ENCODE peak calls at places on chromosome 6, in eight cellular contexts. K is effector memory CD4-positive, alpha-beta T cell; E is CD4-positive, CD25-positive, alpha-beta regulatory T cell; W is heart left ventricle; C is neuronal stem cell; S is cardiac muscle cell; B is CD8-positive, alpha-beta memory T cell; J is breast epithelium. G is an unnamed sample.

GRCh38 chr6:114240800-114241199 is 102.0 kb downstream of the HS3ST5 start:
- DNase-seq in K (no peak), E (no peak), W (no peak), C (no peak), S (no peak), B (no peak), J (no peak), G (no peak)

GRCh38 chr6:225121-225721 is 67.1 kb upstream of the DUSP22 start:
- DNase-seq in K (no peak), E (no peak), W (no peak), C (no peak), S (no peak), B (peak), J (peak), G (peak)

GRCh38 chr6:42735976-42736375 is 9.9 kb downstream of the TBCC start:
- DNase-seq in K (no peak), E (no peak), W (no peak), C (no peak), S (no peak), B (no peak), J (no peak), G (no peak)

GRCh38 chr6:102995491-102995890 is 1602.0 kb downstream of the GRIK2 start:
- DNase-seq in K (no peak), E (no peak), W (no peak), C (no peak), S (no peak), B (no peak), J (no peak), G (no peak)

GRCh38 chr6:56849876-56850275 is 105.0 kb upstream of the BEND6 start:
- DNase-seq in K (no peak), E (no peak), W (no peak), C (no peak), S (peak), B (no peak), J (no peak), G (no peak)

GRCh38 chr6:88246654-88247053 is 80.5 kb upstream of the CNR1 start:
- DNase-seq in K (no peak), E (no peak), W (no peak), C (no peak), S (no peak), B (no peak), J (no peak), G (no peak)

GRCh38 chr6:144278659-144279314 is 6.3 kb upstream of the UTRN start:
- DNase-seq in K (no peak), E (no peak), W (no peak), C (no peak), S (no peak), B (no peak), J (peak), G (no peak)

GRCh38 chr6:147022041-147022440 is 182.2 kb upstream of the STXBP5 start:
- DNase-seq in K (no peak), E (no peak), W (no peak), C (no peak), S (peak), B (no peak), J (no peak), G (no peak)

GRCh38 chr6:14661188-14661587 is 543.6 kb downstream of the CD83 start:
- DNase-seq in K (no peak), E (no peak), W (no peak), C (no peak), S (no peak), B (peak), J (no peak), G (no peak)

GRCh38 chr6:97913721-97914120 is 630.7 kb upstream of the MMS22L start:
- DNase-seq in K (no peak), E (no peak), W (no peak), C (no peak), S (no peak), B (no peak), J (no peak), G (no peak)

GRCh38 chr6:125947581-125947980 is 9.0 kb upstream of the HINT3 start:
- DNase-seq in K (no peak), E (no peak), W (no peak), C (no peak), S (peak), B (no peak), J (no peak), G (no peak)

GRCh38 chr6:81451787-81452186 is 300.7 kb downstream of the TENT5A start:
- DNase-seq in K (no peak), E (no peak), W (no peak), C (peak), S (peak), B (no peak), J (no peak), G (no peak)

GRCh38 chr6:35926509-35927215 is 5.8 kb upstream of the SRPK1 start:
- DNase-seq in K (no peak), E (no peak), W (no peak), C (no peak), S (no peak), B (no peak), J (no peak), G (no peak)
- H3K27ac ChIP-seq in K (no peak), E (no peak), W (no peak), C (no peak), S (no peak), B (no peak), J (no peak), G (no peak)

DNA sequence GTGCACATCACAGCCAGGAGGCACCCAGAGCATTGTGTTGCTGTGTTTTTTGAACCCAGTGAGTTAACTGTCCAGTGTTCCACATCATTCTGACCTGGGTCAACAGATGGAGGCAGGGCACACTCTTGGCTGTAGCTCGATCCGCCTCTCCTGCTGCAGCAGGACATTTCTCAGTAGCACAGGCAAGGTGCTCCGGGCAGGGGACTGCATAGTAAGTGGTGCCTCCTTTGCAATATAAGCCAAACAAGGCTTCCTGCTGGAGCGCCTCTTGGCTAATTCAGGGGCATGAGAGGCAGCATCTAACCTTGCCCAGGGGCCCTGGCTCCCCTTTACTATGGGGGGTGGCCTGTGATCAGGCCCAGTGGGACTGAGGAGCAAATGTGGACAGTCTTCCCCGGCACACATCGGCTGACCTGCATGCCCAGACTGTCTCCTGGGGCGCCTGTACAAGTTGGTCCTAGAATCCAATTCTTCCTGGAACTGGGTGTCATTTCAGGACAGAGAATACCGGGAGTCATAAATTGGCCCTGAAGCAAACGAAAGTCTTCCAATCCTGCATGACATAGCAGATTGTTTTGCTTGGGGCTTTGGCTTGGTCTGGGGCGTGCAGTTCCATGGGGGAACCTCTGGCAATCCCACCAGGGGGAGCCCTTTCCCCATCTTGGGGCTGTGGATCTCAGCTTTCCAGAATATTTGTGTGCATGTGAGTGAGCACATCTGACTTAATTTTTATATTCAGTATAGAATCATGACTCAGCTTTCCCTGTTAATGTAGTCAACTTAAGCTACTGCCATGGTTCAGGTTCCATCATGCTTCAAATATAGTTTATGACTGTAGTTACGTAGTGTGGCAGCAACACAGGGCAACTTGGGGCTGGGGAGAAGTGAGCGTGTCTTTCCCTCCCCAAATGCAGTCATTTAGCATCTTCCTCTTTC is 56.0 kb upstream of the DDR1 start:
- DNase-seq in K (peak), E (peak), W (peak), C (peak), S (peak), B (peak), J (peak), G (peak)
- H3K4me3 ChIP-seq in K (peak), E (peak), W (peak), C (no peak), S (no peak), B (peak), J (no peak), G (no peak)

DNA sequence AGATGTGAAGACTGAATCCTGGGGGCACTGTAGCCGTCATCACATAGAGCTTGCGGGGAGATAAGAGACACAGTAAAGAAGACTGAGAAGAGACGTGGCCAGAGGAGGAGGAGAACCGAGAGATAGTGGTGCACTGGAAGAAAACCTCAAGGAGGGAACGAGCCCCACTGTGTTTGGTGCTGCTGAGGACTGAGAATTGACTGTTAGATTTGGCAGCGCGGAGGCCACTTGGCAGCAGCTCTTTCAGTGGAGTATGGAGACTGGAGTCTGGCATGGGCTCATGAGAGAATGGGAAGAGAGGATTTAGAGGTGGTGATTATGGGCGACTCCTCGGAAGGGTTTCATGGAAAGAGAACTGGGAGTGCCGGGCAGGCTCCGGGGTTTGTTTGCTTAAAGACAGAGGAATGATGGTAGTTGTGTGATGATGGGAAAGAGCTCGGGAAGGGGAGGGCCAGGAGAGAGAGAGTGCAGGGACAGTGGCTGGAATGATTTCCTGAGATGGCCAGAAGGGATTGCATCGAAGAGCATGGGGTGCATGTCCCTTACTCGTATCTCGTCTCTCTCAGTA is 18.0 kb downstream of the CDYL start:
- DNase-seq in K (no peak), E (no peak), W (peak), C (no peak), S (peak), B (no peak), J (no peak), G (no peak)
- H3K27ac ChIP-seq in K (no peak), E (no peak), W (no peak), C (no peak), S (no peak), B (no peak), J (no peak), G (no peak)

GRCh38 chr6:69884231-69884630 is 17.9 kb downstream of the COL19A1 start:
- DNase-seq in K (no peak), E (no peak), W (no peak), C (no peak), S (no peak), B (no peak), J (no peak), G (no peak)

GRCh38 chr6:69887714-69888345 is 21.5 kb downstream of the COL19A1 start:
- DNase-seq in K (no peak), E (no peak), W (no peak), C (no peak), S (no peak), B (no peak), J (no peak), G (no peak)

GRCh38 chr6:69883551-69883950 is 17.2 kb downstream of the COL19A1 start:
- DNase-seq in K (no peak), E (no peak), W (no peak), C (no peak), S (no peak), B (no peak), J (no peak), G (no peak)

GRCh38 chr6:69888842-69889590 is 22.7 kb downstream of the COL19A1 start:
- DNase-seq in K (no peak), E (no peak), W (no peak), C (no peak), S (no peak), B (no peak), J (no peak), G (no peak)

DNA sequence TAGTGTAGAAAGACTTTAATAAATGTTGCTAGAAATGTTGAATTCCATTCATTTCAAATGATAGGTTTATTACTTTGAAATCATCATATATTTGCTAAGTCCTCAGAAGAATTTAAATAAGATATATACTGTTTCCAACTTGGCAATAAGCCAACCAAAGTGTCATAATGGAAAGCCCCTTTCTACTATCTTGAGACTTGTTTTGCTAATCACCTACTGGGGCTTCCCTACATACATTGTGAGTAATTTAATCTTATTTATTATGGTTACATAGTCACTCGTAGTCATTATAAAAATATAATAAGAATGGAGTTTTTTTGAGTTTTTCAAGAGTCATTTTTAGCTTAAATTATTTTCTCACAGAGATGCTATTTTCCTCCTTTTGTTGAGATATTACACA is 20.7 kb downstream of the COL19A1 start:
- DNase-seq in K (no peak), E (no peak), W (no peak), C (no peak), S (no peak), B (no peak), J (no peak), G (no peak)
- H3K4me3 ChIP-seq in K (no peak), E (no peak), W (no peak), C (no peak), S (no peak), B (no peak), J (no peak), G (no peak)

GRCh38 chr6:37056112-37056403 is 50.6 kb downstream of the FGD2 start:
- DNase-seq in K (no peak), E (no peak), W (no peak), C (no peak), S (no peak), B (no peak), J (no peak), G (no peak)

GRCh38 chr6:37056439-37057127 is 51.1 kb downstream of the FGD2 start:
- DNase-seq in K (no peak), E (no peak), W (no peak), C (no peak), S (no peak), B (no peak), J (peak), G (no peak)

GRCh38 chr6:37057678-37058077 is 52.2 kb downstream of the FGD2 start:
- DNase-seq in K (no peak), E (no peak), W (no peak), C (no peak), S (no peak), B (no peak), J (no peak), G (no peak)

GRCh38 chr6:37058084-37058586 is 52.7 kb downstream of the FGD2 start:
- DNase-seq in K (no peak), E (no peak), W (no peak), C (no peak), S (no peak), B (no peak), J (no peak), G (no peak)

GRCh38 chr6:37057128-37057471 is 51.6 kb downstream of the FGD2 start:
- DNase-seq in K (no peak), E (no peak), W (no peak), C (no peak), S (no peak), B (no peak), J (no peak), G (no peak)
- H3K27ac ChIP-seq in K (no peak), E (no peak), W (no peak), C (no peak), S (no peak), B (peak), J (no peak), G (no peak)

GRCh38 chr6:32883789-32884188 is 29.8 kb downstream of the PSMB9 start:
- DNase-seq in K (no peak), E (no peak), W (peak), C (no peak), S (peak), B (no peak), J (no peak), G (peak)

GRCh38 chr6:32882879-32883250 is 28.9 kb downstream of the PSMB9 start:
- DNase-seq in K (no peak), E (no peak), W (no peak), C (no peak), S (peak), B (no peak), J (no peak), G (no peak)

GRCh38 chr6:32876603-32877002 is 22.6 kb downstream of the PSMB9 start:
- DNase-seq in K (no peak), E (no peak), W (no peak), C (no peak), S (no peak), B (no peak), J (no peak), G (no peak)

DNA sequence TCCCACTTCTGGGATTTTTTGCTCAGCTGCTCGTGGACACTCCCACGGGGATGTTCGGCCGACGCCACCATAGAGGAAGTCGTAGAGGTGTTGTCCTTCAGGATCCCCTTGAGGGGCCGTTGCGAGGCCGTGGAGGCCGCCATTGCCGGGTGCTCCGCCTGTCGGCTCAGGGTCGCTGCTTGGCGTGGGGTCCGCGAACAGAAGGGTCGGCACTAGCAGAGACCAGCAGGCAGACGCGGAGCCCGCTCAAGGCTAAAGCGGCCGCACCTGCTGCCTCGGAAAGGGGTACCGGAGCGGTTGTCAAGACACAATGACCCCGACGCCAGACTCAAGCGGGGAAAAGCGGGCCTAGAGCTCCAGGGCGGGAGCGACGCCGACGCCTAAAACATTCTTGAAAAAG is 25.7 kb downstream of the PSMB9 start:
- DNase-seq in K (no peak), E (no peak), W (no peak), C (no peak), S (no peak), B (no peak), J (no peak), G (no peak)
- H3K4me3 ChIP-seq in K (no peak), E (no peak), W (no peak), C (no peak), S (no peak), B (no peak), J (no peak), G (no peak)

G was measured in right atrium auricular region.